ENCODE peak calls at places on chromosomes 2 and 18, in four cellular contexts. One of them, this sample, is unnamed.

GRCh38 chr2:88667219-88667618 is 24.3 kb upstream of the RPIA start:
- DNase-seq in H1: no peak
- DNase-seq in IMR-90: no peak
- DNase-seq in H9: no peak
- DNase-seq in this sample: no peak

GRCh38 chr2:173574713-173575112 is 220.0 kb downstream of the CDCA7 start:
- DNase-seq in H1: no peak
- DNase-seq in IMR-90: peak
- DNase-seq in H9: no peak
- DNase-seq in this sample: no peak

GRCh38 chr2:148362144-148362796 is 282.3 kb upstream of the EPC2 start:
- DNase-seq in H1: no peak
- DNase-seq in IMR-90: no peak
- DNase-seq in H9: peak
- DNase-seq in this sample: peak

GRCh38 chr18:13826209-13826608 is 2.3 kb downstream of the MC5R start:
- DNase-seq in H1: no peak
- DNase-seq in IMR-90: no peak
- DNase-seq in H9: no peak
- DNase-seq in this sample: no peak

GRCh38 chr2:175062787-175063585 is 57.8 kb upstream of the CHN1 start:
- DNase-seq in H1: no peak
- DNase-seq in IMR-90: no peak
- DNase-seq in H9: peak
- DNase-seq in this sample: peak

GRCh38 chr18:58218111-58218510 is 174.1 kb downstream of the NEDD4L start:
- DNase-seq in H1: no peak
- DNase-seq in IMR-90: peak
- DNase-seq in H9: no peak
- DNase-seq in this sample: no peak

GRCh38 chr18:111292-112014 is 46.9 kb upstream of the USP14 start:
- DNase-seq in H1: peak
- DNase-seq in IMR-90: peak
- DNase-seq in H9: peak
- DNase-seq in this sample: peak

GRCh38 chr2:41907716-41908328 is 140.0 kb upstream of the PKDCC start:
- DNase-seq in H1: no peak
- DNase-seq in IMR-90: peak
- DNase-seq in H9: no peak
- DNase-seq in this sample: peak

GRCh38 chr18:44725300-44726096 is 44.8 kb downstream of the SETBP1 start:
- DNase-seq in H1: no peak
- DNase-seq in IMR-90: peak
- DNase-seq in H9: no peak
- DNase-seq in this sample: peak

GRCh38 chr18:75255113-75255512 is 44.5 kb downstream of the TSHZ1 start:
- DNase-seq in H1: no peak
- DNase-seq in IMR-90: no peak
- DNase-seq in H9: no peak
- DNase-seq in this sample: peak

GRCh38 chr2:240948086-240948485 is 42.0 kb downstream of the CROCC2 start:
- DNase-seq in H1: peak
- DNase-seq in IMR-90: no peak
- DNase-seq in H9: peak
- DNase-seq in this sample: no peak

GRCh38 chr2:25894135-25894830 is 16.0 kb upstream of the ASXL2 start:
- DNase-seq in H1: no peak
- DNase-seq in IMR-90: peak
- DNase-seq in H9: no peak
- DNase-seq in this sample: no peak

GRCh38 chr2:240144649-240145261 is 4.3 kb upstream of the OTOS start:
- DNase-seq in H1: no peak
- DNase-seq in IMR-90: no peak
- DNase-seq in H9: no peak
- DNase-seq in this sample: no peak

GRCh38 chr2:26691140-26691539 is 1.4 kb upstream of the KCNK3 start:
- DNase-seq in H1: no peak
- DNase-seq in IMR-90: no peak
- DNase-seq in H9: no peak
- DNase-seq in this sample: no peak

GRCh38 chr18:36025025-36025424 is 42.3 kb downstream of the RPRD1A start:
- DNase-seq in H1: no peak
- DNase-seq in IMR-90: peak
- DNase-seq in H9: no peak
- DNase-seq in this sample: no peak

GRCh38 chr2:197311521-197312033 is 997 bp upstream of the ANKRD44 start:
- DNase-seq in H1: no peak
- DNase-seq in IMR-90: no peak
- DNase-seq in H9: no peak
- DNase-seq in this sample: peak

GRCh38 chr2:73217826-73218225 is 3.8 kb downstream of the SMYD5 start:
- DNase-seq in H1: no peak
- DNase-seq in IMR-90: no peak
- DNase-seq in H9: no peak
- DNase-seq in this sample: no peak

GRCh38 chr2:162828545-162828944 is 10.0 kb downstream of the KCNH7 start:
- DNase-seq in H1: no peak
- DNase-seq in IMR-90: no peak
- DNase-seq in H9: no peak
- DNase-seq in this sample: no peak

GRCh38 chr2:128490881-128491778 is 172.5 kb upstream of the HS6ST1 start:
- DNase-seq in H1: peak
- DNase-seq in IMR-90: no peak
- DNase-seq in H9: peak
- DNase-seq in this sample: no peak

GRCh38 chr2:193584001-193584400 is 1389.3 kb upstream of the TMEFF2 start:
- DNase-seq in H1: peak
- DNase-seq in IMR-90: peak
- DNase-seq in H9: peak
- DNase-seq in this sample: peak

GRCh38 chr2:159148891-159149290 is 137.6 kb downstream of the WDSUB1 start:
- DNase-seq in H1: no peak
- DNase-seq in IMR-90: no peak
- DNase-seq in H9: no peak
- DNase-seq in this sample: no peak

GRCh38 chr2:21256006-21256405 is 132.2 kb downstream of the TDRD15 start:
- DNase-seq in H1: no peak
- DNase-seq in IMR-90: no peak
- DNase-seq in H9: no peak
- DNase-seq in this sample: peak

GRCh38 chr2:124590001-124590400 is 564.9 kb downstream of the CNTNAP5 start:
- DNase-seq in H1: no peak
- DNase-seq in IMR-90: no peak
- DNase-seq in H9: no peak
- DNase-seq in this sample: no peak

GRCh38 chr18:64713284-64713683 is 564.4 kb upstream of the LINC00305 start:
- DNase-seq in H1: no peak
- DNase-seq in IMR-90: no peak
- DNase-seq in H9: no peak
- DNase-seq in this sample: no peak

GRCh38 chr2:15311926-15312325 is 249.2 kb downstream of the NBAS start:
- DNase-seq in H1: no peak
- DNase-seq in IMR-90: no peak
- DNase-seq in H9: no peak
- DNase-seq in this sample: no peak

GRCh38 chr2:34806891-34807290 is 1207.8 kb upstream of the FAM98A start:
- DNase-seq in H1: no peak
- DNase-seq in IMR-90: no peak
- DNase-seq in H9: no peak
- DNase-seq in this sample: no peak

GRCh38 chr2:105768961-105769452 is 24.3 kb downstream of the NCK2 start:
- DNase-seq in H1: no peak
- DNase-seq in IMR-90: peak
- DNase-seq in H9: no peak
- DNase-seq in this sample: peak

GRCh38 chr2:133953524-133953923 is 300.3 kb upstream of the MGAT5 start:
- DNase-seq in H1: no peak
- DNase-seq in IMR-90: no peak
- DNase-seq in H9: no peak
- DNase-seq in this sample: no peak

GRCh38 chr2:220167956-220168355 is 540.5 kb downstream of the SLC4A3 start:
- DNase-seq in H1: no peak
- DNase-seq in IMR-90: no peak
- DNase-seq in H9: no peak
- DNase-seq in this sample: no peak

GRCh38 chr2:23457990-23458689 is 73.2 kb downstream of the KLHL29 start:
- DNase-seq in H1: no peak
- DNase-seq in IMR-90: no peak
- DNase-seq in H9: no peak
- DNase-seq in this sample: no peak

GRCh38 chr2:118954297-118955060 is 12.5 kb downstream of the MARCO start:
- DNase-seq in H1: no peak
- DNase-seq in IMR-90: no peak
- DNase-seq in H9: no peak
- DNase-seq in this sample: no peak

GRCh38 chr2:238376884-238377391 is 49.8 kb upstream of the ASB1 start:
- DNase-seq in H1: no peak
- DNase-seq in IMR-90: peak
- DNase-seq in H9: no peak
- DNase-seq in this sample: no peak

GRCh38 chr2:231530099-231531085 is at the start of gene NMUR1:
- DNase-seq in H1: peak
- DNase-seq in IMR-90: no peak
- DNase-seq in H9: peak
- DNase-seq in this sample: peak

GRCh38 chr2:50196775-50197482 is 835.0 kb downstream of the NRXN1 start:
- DNase-seq in H1: no peak
- DNase-seq in IMR-90: no peak
- DNase-seq in H9: no peak
- DNase-seq in this sample: no peak

GRCh38 chr2:159571540-159572260 is 44.6 kb downstream of the BAZ2B start:
- DNase-seq in H1: no peak
- DNase-seq in IMR-90: no peak
- DNase-seq in H9: no peak
- DNase-seq in this sample: no peak

GRCh38 chr2:32937602-32938450 is 8.9 kb upstream of the LTBP1 start:
- DNase-seq in H1: peak
- DNase-seq in IMR-90: peak
- DNase-seq in H9: peak
- DNase-seq in this sample: peak

GRCh38 chr2:37340637-37341036 is 3.8 kb upstream of the QPCT start:
- DNase-seq in H1: no peak
- DNase-seq in IMR-90: no peak
- DNase-seq in H9: no peak
- DNase-seq in this sample: no peak
- H3K56ac ChIP-seq in H1: no peak
- H3K56ac ChIP-seq in IMR-90: no peak
- H3K56ac ChIP-seq in H9: no peak
- H3K56ac ChIP-seq in this sample: no peak

DNA sequence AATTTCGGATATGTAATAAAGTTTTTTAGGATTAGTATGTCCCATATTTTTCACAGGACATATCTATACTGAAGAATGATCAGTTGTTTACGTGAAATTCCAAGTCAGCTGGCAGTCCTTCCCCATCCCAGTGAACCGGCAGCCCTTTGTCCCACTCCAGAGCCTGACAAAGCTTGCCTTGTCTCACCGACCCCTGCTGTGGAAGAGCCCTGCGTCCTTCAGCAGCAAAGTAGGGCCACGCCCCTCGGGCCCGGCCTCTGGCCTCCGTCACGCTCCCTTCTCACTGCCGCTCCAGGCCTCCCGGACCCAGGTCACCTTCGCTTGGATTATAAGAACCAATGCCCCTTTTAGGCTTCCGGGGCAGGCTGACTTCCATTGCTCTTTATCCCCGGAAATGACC is 89.8 kb upstream of the TGIF1 start:
- DNase-seq in H1: peak
- DNase-seq in IMR-90: no peak
- DNase-seq in H9: peak
- DNase-seq in this sample: peak
- H2BK5ac ChIP-seq in H1: no peak
- H2BK5ac ChIP-seq in IMR-90: no peak
- H2BK5ac ChIP-seq in H9: no peak
- H2BK5ac ChIP-seq in this sample: no peak

DNA sequence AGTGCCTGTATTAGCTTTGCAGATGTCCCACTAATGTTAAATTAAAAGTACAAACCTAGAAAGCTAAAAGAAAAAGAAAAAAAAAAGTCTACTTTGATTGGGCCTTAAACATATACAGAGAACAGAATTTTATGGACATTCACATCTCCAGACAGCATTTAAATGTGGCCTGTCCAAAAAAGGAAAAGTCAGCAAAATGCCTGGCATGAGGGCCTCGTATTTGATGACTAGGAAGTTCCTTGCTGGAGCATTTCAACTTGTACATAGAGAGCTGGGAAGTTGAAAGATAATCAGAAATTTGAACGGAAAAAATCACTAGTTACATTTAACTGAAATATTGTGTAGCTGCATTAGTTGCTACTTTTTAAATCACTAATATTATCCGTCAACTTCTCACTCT is 405.8 kb upstream of the SOX11 start:
- DNase-seq in H1: no peak
- DNase-seq in IMR-90: no peak
- DNase-seq in H9: no peak
- DNase-seq in this sample: no peak
- H3K56ac ChIP-seq in H1: no peak
- H3K56ac ChIP-seq in IMR-90: no peak
- H3K56ac ChIP-seq in H9: no peak
- H3K56ac ChIP-seq in this sample: no peak

DNA sequence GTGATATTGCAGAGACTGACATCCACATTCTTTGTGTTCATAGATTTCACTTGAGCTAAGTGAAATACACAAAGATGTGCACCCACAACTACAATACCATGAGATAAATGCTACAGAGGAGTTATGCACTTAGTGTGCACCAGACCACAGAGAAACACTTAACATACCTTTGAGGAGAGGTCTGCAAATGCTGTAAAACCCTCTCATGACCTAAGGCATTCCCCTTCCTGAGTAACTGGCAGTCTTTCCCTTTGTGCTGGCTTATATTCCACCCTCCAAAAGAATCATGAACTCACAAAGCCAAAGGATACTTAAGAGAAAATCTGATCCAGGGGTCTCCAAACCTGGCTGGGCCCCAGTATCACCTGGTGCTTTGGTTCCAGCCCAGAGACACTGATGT is 16.2 kb downstream of the NXPH2 start:
- DNase-seq in H1: no peak
- DNase-seq in IMR-90: no peak
- DNase-seq in H9: no peak
- DNase-seq in this sample: no peak
- H2BK5ac ChIP-seq in H1: no peak
- H2BK5ac ChIP-seq in IMR-90: no peak
- H2BK5ac ChIP-seq in H9: no peak
- H2BK5ac ChIP-seq in this sample: no peak

GRCh38 chr2:144412727-144413126 is 107.2 kb downstream of the ZEB2 start:
- DNase-seq in H1: no peak
- DNase-seq in IMR-90: no peak
- DNase-seq in H9: no peak
- DNase-seq in this sample: no peak
- H3K56ac ChIP-seq in H1: no peak
- H3K56ac ChIP-seq in IMR-90: no peak
- H3K56ac ChIP-seq in H9: no peak
- H3K56ac ChIP-seq in this sample: no peak

This sample was measured in mesendoderm.